ENCODE peak calls at places on chromosomes 13 and 19, in four cellular contexts. K is activated CD4-positive, alpha-beta T cell treated with anti-CD3 and anti-CD28 coated beads, Interleukin-2, amount 50 U/mL, for 48 hours; P is CD4-positive, CD25-positive, alpha-beta regulatory T cell; X is CD8-positive, alpha-beta memory T cell. Z is an unnamed sample.

GRCh38 chr13:77207943-77208342 is 119.0 kb downstream of the MYCBP2 start:
- DNase-seq in K (no peak), P (no peak), X (no peak), Z (no peak)

GRCh38 chr13:43805071-43805468 is 18.3 kb upstream of the ENOX1 start:
- DNase-seq in K (peak; percentile 25), P (no peak), X (no peak), Z (no peak)

GRCh38 chr19:18223860-18224524 is 2.2 kb downstream of the PDE4C start:
- DNase-seq in K (peak; percentile 27), P (peak; percentile 50), X (no peak), Z (no peak)

GRCh38 chr13:49782784-49783183 is 9.7 kb downstream of the KPNA3 start:
- DNase-seq in K (no peak), P (no peak), X (no peak), Z (no peak)

GRCh38 chr13:42992585-42993122 is 613 bp upstream of the EPSTI1 start:
- DNase-seq in K (no peak), P (peak; percentile 78), X (peak; percentile 61), Z (no peak)

GRCh38 chr19:1068111-1069001 is 1.4 kb downstream of the ARHGAP45 start:
- DNase-seq in K (peak; percentile 66), P (peak; percentile 91), X (peak; percentile 74), Z (peak; percentile 43)

GRCh38 chr13:40060318-40061007 is 405.0 kb downstream of the COG6 start:
- DNase-seq in K (peak; percentile 66), P (no peak), X (no peak), Z (peak; percentile 55)

GRCh38 chr13:95660981-95661581 is 15.9 kb upstream of the DNAJC3 start:
- DNase-seq in K (no peak), P (peak; percentile 41), X (no peak), Z (no peak)

GRCh38 chr19:49469828-49470614 is 4.0 kb upstream of the FLT3LG start:
- DNase-seq in K (peak; percentile 80), P (peak; percentile 91), X (peak; percentile 90), Z (peak; percentile 69)

GRCh38 chr19:4908781-4909171 is 525 bp upstream of the UHRF1 start:
- DNase-seq in K (no peak), P (no peak), X (no peak), Z (no peak)

GRCh38 chr13:62846302-62846701 is 1430.7 kb upstream of the PCDH20 start:
- DNase-seq in K (no peak), P (no peak), X (no peak), Z (no peak)

GRCh38 chr13:98826156-98826555 is 73.7 kb upstream of the SLC15A1 start:
- DNase-seq in K (no peak), P (peak; percentile 7), X (no peak), Z (no peak)

GRCh38 chr19:10292206-10292788 is 2.5 kb downstream of the ICAM5 start:
- DNase-seq in K (peak; percentile 83), P (peak; percentile 60), X (peak; percentile 52), Z (peak; percentile 45)

GRCh38 chr19:3607398-3608078 is 863 bp upstream of the TBXA2R start:
- DNase-seq in K (no peak), P (no peak), X (no peak), Z (no peak)

GRCh38 chr19:43809762-43810696 is 7.8 kb upstream of the LYPD5 start:
- DNase-seq in K (no peak), P (peak; percentile 70), X (peak; percentile 31), Z (no peak)

GRCh38 chr19:899363-900301 is 6.3 kb downstream of the RNU6-9 start:
- DNase-seq in K (no peak), P (no peak), X (no peak), Z (no peak)

GRCh38 chr13:114019367-114019766 is 45.5 kb upstream of the C13orf46 start:
- DNase-seq in K (peak; percentile 59), P (peak; percentile 37), X (peak; percentile 25), Z (peak; percentile 17)

GRCh38 chr13:98173431-98173921 is 3.6 kb downstream of the RNF113B start:
- DNase-seq in K (no peak), P (no peak), X (no peak), Z (no peak)

GRCh38 chr13:43422061-43422460 is 364.7 kb downstream of the ENOX1 start:
- DNase-seq in K (no peak), P (no peak), X (no peak), Z (no peak)

GRCh38 chr13:39777527-39778061 is 122.1 kb downstream of the COG6 start:
- DNase-seq in K (peak; percentile 31), P (peak; percentile 67), X (no peak), Z (peak; percentile 40)

GRCh38 chr13:83121904-83122303 is 760.4 kb downstream of the SLITRK1 start:
- DNase-seq in K (no peak), P (no peak), X (no peak), Z (no peak)

GRCh38 chr13:73337511-73337910 is 278.7 kb downstream of the KLF5 start:
- DNase-seq in K (no peak), P (no peak), X (no peak), Z (no peak)

GRCh38 chr19:28292822-28293500 is 920.0 kb downstream of the UQCRFS1 start:
- DNase-seq in K (no peak), P (no peak), X (no peak), Z (no peak)

GRCh38 chr19:30665449-30665848 is 293.3 kb downstream of the ZNF536 start:
- DNase-seq in K (no peak), P (no peak), X (no peak), Z (no peak)

GRCh38 chr13:113841355-113841653 is 22.6 kb downstream of the GAS6 start:
- DNase-seq in K (no peak), P (peak; percentile 22), X (peak; percentile 43), Z (no peak)

GRCh38 chr13:26247608-26248007 is 6.3 kb upstream of the CDK8 start:
- DNase-seq in K (no peak), P (no peak), X (no peak), Z (no peak)

GRCh38 chr13:96551540-96551939 is 442.7 kb downstream of the OXGR1 start:
- DNase-seq in K (no peak), P (no peak), X (no peak), Z (no peak)

GRCh38 chr13:111119966-111120365 is 4.9 kb downstream of the ARHGEF7 start:
- DNase-seq in K (no peak), P (no peak), X (no peak), Z (no peak)

GRCh38 chr19:5309438-5310204 is 31.0 kb downstream of the PTPRS start:
- DNase-seq in K (no peak), P (no peak), X (no peak), Z (no peak)

GRCh38 chr19:5665781-5666513 is 14.4 kb downstream of the MICOS13 start:
- DNase-seq in K (no peak), P (no peak), X (no peak), Z (no peak)

GRCh38 chr19:58385313-58386165 is 1.5 kb upstream of the RPS5 start:
- DNase-seq in K (no peak), P (peak; percentile 42), X (no peak), Z (peak; percentile 39)

Z was measured in stimulated activated naive CD4-positive, alpha-beta T cell treated with Interleukin-2 at 50 U/mL for 16 hours.